ENCODE peak calls at places on chromosomes 11 and 22, in four cellular contexts. P is HepG2, A is GM12878, R is K562. O is an unnamed sample.

GRCh38 chr22:16932577-16932976 is 75.4 kb downstream of the GAB4 start:
- DNase-seq in P (peak), A (no peak), R (peak), O (no peak)

GRCh38 chr11:117993988-117994741 is 8.0 kb downstream of the IL10RA start:
- DNase-seq in P (no peak), A (no peak), R (peak), O (no peak)

GRCh38 chr11:69253028-69253427 is 40.9 kb upstream of the MYEOV start:
- DNase-seq in P (no peak), A (no peak), R (no peak), O (no peak)

GRCh38 chr22:41596776-41597634 is 7.4 kb upstream of the PMM1 start:
- DNase-seq in A (no peak), P (peak), R (peak), O (peak)

GRCh38 chr11:17386331-17387084 is 2.0 kb downstream of the KCNJ11 start:
- DNase-seq in R (peak), P (peak), A (no peak), O (peak)

GRCh38 chr11:134742228-134742612 is 330.2 kb upstream of the B3GAT1 start:
- DNase-seq in P (peak), R (no peak), A (no peak), O (no peak)

GRCh38 chr11:62708423-62709261 is 1.2 kb downstream of the GNG3 start:
- DNase-seq in A (no peak), R (peak), P (no peak), O (no peak)

GRCh38 chr11:11115475-11115874 is 237.6 kb downstream of the CSNK2A3 start:
- DNase-seq in P (no peak), R (no peak), A (no peak), O (no peak)

GRCh38 chr11:72668645-72669347 is 5.4 kb downstream of the PDE2A start:
- DNase-seq in R (no peak), P (no peak), A (peak), O (no peak)

DNA sequence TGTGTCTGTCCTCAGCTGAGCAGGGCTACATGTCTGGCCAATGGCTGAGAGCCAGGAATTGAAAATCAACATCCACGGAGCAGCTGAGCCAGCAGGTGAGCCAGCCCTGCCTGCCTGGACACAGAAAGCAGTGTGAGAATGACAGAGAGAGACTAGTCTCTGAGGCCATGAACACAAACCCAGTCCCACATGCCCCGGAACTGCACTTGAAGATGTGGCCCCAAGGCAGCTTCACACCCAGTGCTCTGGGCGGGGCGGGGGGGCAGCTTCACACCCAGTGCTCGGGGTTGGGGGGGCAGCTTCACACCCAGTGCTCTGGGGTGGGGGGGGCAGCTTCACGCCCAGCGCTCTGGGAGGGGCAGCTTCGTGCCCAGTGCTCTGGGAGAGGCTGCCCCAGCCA is 37.7 kb downstream of the TRMU start:
- DNase-seq in R (no peak), P (no peak), A (no peak), O (no peak)
- TF ChIP-seq BHLHE40 in R (no peak), P (no peak), A (no peak), O (no peak)

DNA sequence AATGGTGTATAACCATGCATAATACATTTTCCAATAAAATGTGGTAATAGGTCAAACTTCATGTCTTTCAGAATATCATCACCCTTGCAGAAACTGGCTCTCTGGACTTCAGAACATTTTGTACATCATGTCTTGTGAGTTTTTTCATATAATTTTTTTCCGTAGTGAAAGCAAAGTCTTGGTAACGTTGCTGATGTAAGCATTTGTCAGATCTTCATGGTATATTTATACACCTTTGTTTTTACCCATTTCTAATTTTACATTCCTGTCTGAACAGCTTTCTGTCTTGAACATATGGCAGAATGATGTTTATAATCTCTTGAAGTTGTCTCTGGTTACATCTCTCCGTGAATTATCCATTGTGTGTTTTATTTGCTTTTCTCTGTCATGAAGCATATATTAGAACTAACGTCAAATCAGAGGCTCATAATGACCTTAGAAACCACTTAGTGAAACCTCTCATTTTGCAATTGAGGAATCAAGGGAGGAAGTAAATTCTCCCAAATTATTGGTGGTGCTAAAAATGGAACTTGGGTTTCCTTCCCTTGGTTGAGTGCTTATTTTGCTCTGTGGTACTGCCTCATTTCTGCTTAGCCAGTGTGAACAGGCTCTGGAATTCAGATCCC is 37.4 kb downstream of the CSRP3 start:
- DNase-seq in R (no peak), A (no peak), P (no peak), O (no peak)
- TF ChIP-seq FOXK2 in R (no peak), A (no peak), P (no peak), O (no peak)

GRCh38 chr11:114259124-114259526 is 37.1 kb upstream of the NNMT start:
- DNase-seq in A (no peak), R (no peak), P (no peak), O (no peak)
- TF ChIP-seq BHLHE40 in A (no peak), R (no peak), P (no peak), O (no peak)

DNA sequence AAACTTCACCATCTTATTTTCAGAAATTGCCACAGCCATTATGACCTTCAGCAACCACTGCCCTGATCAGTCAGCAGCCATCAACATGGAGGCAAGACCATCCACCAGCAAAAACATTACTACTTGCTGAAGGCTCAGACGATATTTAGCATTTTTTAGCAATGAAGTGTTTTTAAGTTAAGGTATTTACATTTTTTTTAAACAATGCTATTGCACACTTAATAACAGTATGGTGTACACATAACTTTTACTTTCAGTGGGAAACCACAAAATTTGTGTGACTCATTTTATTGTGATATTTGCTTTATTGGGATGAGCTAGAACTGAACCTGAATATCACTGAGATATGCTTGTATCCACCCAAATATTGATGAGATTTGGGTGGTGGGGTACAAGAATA is 110.9 kb downstream of the TSPAN18 start:
- DNase-seq in R (no peak), P (no peak), A (no peak), O (no peak)
- TF ChIP-seq FOXK2 in R (no peak), P (no peak), A (no peak), O (no peak)

DNA sequence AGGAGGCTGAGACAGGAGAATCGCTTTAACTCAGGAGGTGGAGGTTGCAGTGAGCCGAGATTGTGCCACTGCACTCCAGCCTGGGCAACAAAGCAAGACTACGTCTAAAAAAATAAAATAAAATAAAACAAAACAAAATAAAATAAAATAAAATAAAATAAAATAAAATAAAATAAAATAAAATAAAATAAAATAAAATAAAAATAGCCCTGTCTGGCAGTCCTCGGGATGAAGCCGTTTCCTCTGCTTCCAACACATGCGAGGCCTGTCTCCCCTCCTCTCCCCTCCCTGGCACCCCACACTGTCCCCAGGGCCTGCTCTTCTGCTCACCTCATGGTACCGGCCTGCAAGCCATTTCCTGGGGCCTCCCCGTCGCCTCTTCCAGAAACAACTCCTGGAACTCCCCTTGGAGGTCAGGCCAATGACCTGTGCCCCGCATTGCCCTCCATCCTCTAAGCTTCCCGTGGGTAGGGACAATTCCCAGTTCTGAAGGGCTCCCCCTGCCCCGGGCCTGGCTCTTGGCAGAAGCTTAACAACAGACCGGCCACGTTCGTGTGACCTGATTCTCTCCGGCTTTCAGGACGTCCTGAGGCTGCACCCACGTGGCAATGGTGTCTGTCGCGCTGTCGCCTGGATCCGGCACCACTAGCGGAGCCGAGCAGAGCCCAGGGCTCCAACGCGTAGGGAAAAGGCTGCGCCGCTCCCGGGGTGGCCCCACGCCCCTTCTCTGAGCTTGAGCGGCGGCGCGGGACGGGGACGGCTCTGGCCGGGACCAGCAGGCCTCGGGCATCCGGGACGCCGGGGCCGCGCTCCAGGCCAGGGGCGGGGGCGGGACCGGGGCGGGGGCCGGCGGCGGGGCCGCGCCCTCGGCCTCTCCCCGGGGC is 456 bp upstream of the PARVB start:
- DNase-seq in A (no peak), P (no peak), R (peak), O (peak)
- TF ChIP-seq BHLHE40 in A (peak), P (no peak), R (no peak), O (no peak)

GRCh38 chr11:122175316-122175715 is 59.3 kb upstream of the BLID start:
- DNase-seq in A (no peak), R (no peak), P (no peak), O (no peak)

GRCh38 chr11:122178795-122179194 is 62.8 kb upstream of the BLID start:
- DNase-seq in P (no peak), R (no peak), A (no peak), O (no peak)

GRCh38 chr11:122177238-122177637 is 61.2 kb upstream of the BLID start:
- DNase-seq in P (no peak), A (no peak), R (no peak), O (no peak)

GRCh38 chr11:122173587-122173986 is 57.6 kb upstream of the BLID start:
- DNase-seq in P (no peak), R (no peak), A (no peak), O (no peak)

GRCh38 chr11:122176651-122177050 is 60.6 kb upstream of the BLID start:
- DNase-seq in A (no peak), R (no peak), P (no peak), O (no peak)
- TF ChIP-seq FOXK2 in A (no peak), R (no peak), P (no peak), O (no peak)